ENCODE peak calls at places on chromosomes 16 and 17, in five cellular contexts. One of them, this sample, is unnamed.

GRCh38 chr16:68645494-68646388 is 631 bp downstream of the CDH3 start:
- DNase-seq in HS-5: no peak
- DNase-seq in HFF-Myc: no peak
- DNase-seq in endothelial cell: peak; percentile 37
- DNase-seq in HTR-8/SVneo: no peak
- DNase-seq in this sample: no peak

GRCh38 chr17:5819921-5820685 is 235.8 kb upstream of the NLRP1 start:
- DNase-seq in HS-5: no peak
- DNase-seq in HFF-Myc: no peak
- DNase-seq in endothelial cell: no peak
- DNase-seq in HTR-8/SVneo: no peak
- DNase-seq in this sample: no peak

GRCh38 chr16:57962756-57963155 is 8.2 kb downstream of the CNGB1 start:
- DNase-seq in HS-5: no peak
- DNase-seq in HFF-Myc: no peak
- DNase-seq in endothelial cell: no peak
- DNase-seq in HTR-8/SVneo: no peak
- DNase-seq in this sample: no peak

GRCh38 chr17:12789075-12789975 is at the start of gene ARHGAP44:
- DNase-seq in HS-5: peak; percentile 9
- DNase-seq in HFF-Myc: no peak
- DNase-seq in endothelial cell: peak; percentile 78
- DNase-seq in HTR-8/SVneo: peak; percentile 70
- DNase-seq in this sample: peak; percentile 26

GRCh38 chr17:16977932-16978331 is 6.0 kb upstream of the TNFRSF13B start:
- DNase-seq in HS-5: no peak
- DNase-seq in HFF-Myc: peak; percentile 40
- DNase-seq in endothelial cell: no peak
- DNase-seq in HTR-8/SVneo: peak; percentile 57
- DNase-seq in this sample: no peak

GRCh38 chr16:68470461-68471150 is 22.3 kb upstream of the SMPD3 start:
- DNase-seq in HS-5: no peak
- DNase-seq in HFF-Myc: no peak
- DNase-seq in endothelial cell: no peak
- DNase-seq in HTR-8/SVneo: no peak
- DNase-seq in this sample: no peak

GRCh38 chr16:71358464-71359031 is at the start of gene CALB2:
- DNase-seq in HS-5: no peak
- DNase-seq in HFF-Myc: no peak
- DNase-seq in endothelial cell: peak; percentile 89
- DNase-seq in HTR-8/SVneo: peak; percentile 84
- DNase-seq in this sample: peak; percentile 28

GRCh38 chr17:51120357-51120738 is 320 bp downstream of the SPAG9 start:
- DNase-seq in HS-5: no peak
- DNase-seq in HFF-Myc: no peak
- DNase-seq in endothelial cell: no peak
- DNase-seq in HTR-8/SVneo: peak; percentile 41
- DNase-seq in this sample: no peak

GRCh38 chr16:80511824-80512223 is 29.0 kb upstream of the DYNLRB2 start:
- DNase-seq in HS-5: no peak
- DNase-seq in HFF-Myc: no peak
- DNase-seq in endothelial cell: no peak
- DNase-seq in HTR-8/SVneo: no peak
- DNase-seq in this sample: no peak

GRCh38 chr16:67199808-67200198 is 872 bp downstream of the ELMO3 start:
- DNase-seq in HS-5: no peak
- DNase-seq in HFF-Myc: no peak
- DNase-seq in endothelial cell: peak; percentile 60
- DNase-seq in HTR-8/SVneo: no peak
- DNase-seq in this sample: no peak

GRCh38 chr17:46940692-46941404 is 17.9 kb downstream of the GOSR2 start:
- DNase-seq in HS-5: no peak
- DNase-seq in HFF-Myc: peak; percentile 60
- DNase-seq in endothelial cell: peak; percentile 88
- DNase-seq in HTR-8/SVneo: peak; percentile 93
- DNase-seq in this sample: peak; percentile 76

GRCh38 chr16:89023621-89024511 is 46.9 kb upstream of the CBFA2T3 start:
- DNase-seq in HS-5: no peak
- DNase-seq in HFF-Myc: no peak
- DNase-seq in endothelial cell: no peak
- DNase-seq in HTR-8/SVneo: no peak
- DNase-seq in this sample: no peak

GRCh38 chr16:35564148-35564547 is 2104.7 kb downstream of the TP53TG3F start:
- DNase-seq in HS-5: no peak
- DNase-seq in HFF-Myc: no peak
- DNase-seq in endothelial cell: no peak
- DNase-seq in HTR-8/SVneo: no peak
- DNase-seq in this sample: no peak

GRCh38 chr17:34499576-34499975 is 79.8 kb upstream of the TMEM132E start:
- DNase-seq in HS-5: no peak
- DNase-seq in HFF-Myc: peak; percentile 9
- DNase-seq in endothelial cell: peak; percentile 54
- DNase-seq in HTR-8/SVneo: peak; percentile 13
- DNase-seq in this sample: peak; percentile 33

GRCh38 chr17:72376486-72377345 is 255.9 kb downstream of the SOX9 start:
- DNase-seq in HS-5: no peak
- DNase-seq in HFF-Myc: no peak
- DNase-seq in endothelial cell: no peak
- DNase-seq in HTR-8/SVneo: no peak
- DNase-seq in this sample: no peak